ENCODE peak calls at places on chromosome 4, in nine cellular contexts. C is fibroblast of mammary gland, R is uterus, A is AG09309, O is AG10803, X is GM12878, F is HFF-Myc, Y is tibial nerve, B is SK-N-SH. Q is an unnamed sample.

GRCh38 chr4:16496501-16496900 is 270.2 kb upstream of the TAPT1 start:
- DNase-seq in B (no peak), X (no peak), R (no peak), F (peak; percentile 39), Y (no peak), O (peak; percentile 75), A (peak; percentile 55), C (peak; percentile 70), Q (peak; percentile 77)

GRCh38 chr4:24513718-24514117 is 70.6 kb downstream of the DHX15 start:
- DNase-seq in A (no peak), F (no peak), C (no peak), B (peak; percentile 14), R (no peak), X (no peak), Y (no peak), O (no peak), Q (no peak)

GRCh38 chr4:146428298-146428697 is 93.4 kb downstream of the SLC10A7 start:
- DNase-seq in B (no peak), R (no peak), A (no peak), X (no peak), Y (no peak), O (no peak), F (no peak), C (peak; percentile 17), Q (no peak)

GRCh38 chr4:41532880-41533279 is 5.1 kb upstream of the LIMCH1 start:
- DNase-seq in F (no peak), A (no peak), B (no peak), Y (no peak), X (no peak), C (peak; percentile 30), O (no peak), R (no peak), Q (no peak)

GRCh38 chr4:25441519-25442117 is 64.6 kb downstream of the ANAPC4 start:
- DNase-seq in A (no peak), X (no peak), Y (no peak), B (peak; percentile 52), F (no peak), O (peak; percentile 57), C (peak; percentile 58), R (no peak), Q (peak; percentile 55)

GRCh38 chr4:123416462-123416861 is 19.9 kb downstream of the SPRY1 start:
- DNase-seq in C (no peak), F (no peak), O (no peak), X (no peak), Y (no peak), A (no peak), B (no peak), R (no peak), Q (no peak)

GRCh38 chr4:140374130-140374477 is 658 bp downstream of the SCOC start:
- DNase-seq in Y (no peak), C (peak; percentile 12), A (no peak), B (no peak), R (no peak), F (no peak), O (peak; percentile 17), X (no peak), Q (no peak)

GRCh38 chr4:149972407-149972806 is 105.8 kb upstream of the DCLK2 start:
- DNase-seq in R (no peak), X (no peak), Y (no peak), B (no peak), O (peak; percentile 71), A (no peak), C (peak; percentile 22), F (peak; percentile 52), Q (no peak)

GRCh38 chr4:15100994-15101695 is 98.9 kb downstream of the CPEB2 start:
- DNase-seq in Y (no peak), C (peak; percentile 40), O (peak; percentile 28), A (no peak), B (no peak), F (no peak), R (no peak), X (no peak), Q (no peak)

GRCh38 chr4:41369680-41370079 is 113.0 kb downstream of the UCHL1 start:
- DNase-seq in F (no peak), Y (no peak), X (no peak), B (no peak), R (no peak), O (no peak), C (no peak), A (no peak), Q (peak; percentile 4)

GRCh38 chr4:35250771-35251170 is 993.5 kb downstream of the ARAP2 start:
- DNase-seq in F (no peak), A (no peak), C (peak; percentile 4), Y (no peak), O (no peak), X (no peak), R (no peak), B (no peak), Q (no peak)

GRCh38 chr4:77818077-77818666 is 996 bp downstream of the CNOT6L start:
- DNase-seq in F (peak; percentile 70), Y (peak; percentile 50), R (peak; percentile 62), A (peak; percentile 31), B (peak; percentile 76), C (peak; percentile 85), O (peak; percentile 79), X (no peak), Q (peak; percentile 86)

GRCh38 chr4:137531121-137531520 is 1.2 kb downstream of the PCDH18 start:
- DNase-seq in A (no peak), F (no peak), Y (no peak), X (no peak), B (peak; percentile 10), R (no peak), O (peak; percentile 68), C (peak; percentile 78), Q (peak; percentile 49)

GRCh38 chr4:163295138-163295537 is 37.3 kb downstream of the NPY1R start:
- DNase-seq in F (no peak), A (no peak), O (no peak), B (no peak), R (no peak), C (no peak), X (no peak), Y (no peak), Q (no peak)

GRCh38 chr4:113981591-113981990 is 2.1 kb upstream of the ARSJ start:
- DNase-seq in R (no peak), X (no peak), F (no peak), B (no peak), Y (no peak), O (no peak), A (no peak), C (no peak), Q (no peak)

GRCh38 chr4:2415213-2415612 is 3.2 kb downstream of the ZFYVE28 start:
- DNase-seq in X (no peak), F (no peak), A (no peak), R (no peak), B (no peak), O (no peak), Y (no peak), C (no peak), Q (no peak)

GRCh38 chr4:186414365-186414764 is 141.0 kb downstream of the MTNR1A start:
- DNase-seq in F (no peak), B (no peak), Y (no peak), X (no peak), A (no peak), R (no peak), O (no peak), C (no peak), Q (no peak)
- TF ChIP-seq CTCF in F (no peak), B (no peak), Y (no peak), X (no peak), A (no peak), R (no peak), O (no peak), C (no peak), Q (no peak)

GRCh38 chr4:94126669-94127068 is 81.0 kb upstream of the SMARCAD1 start:
- DNase-seq in X (no peak), R (no peak), O (no peak), F (no peak), B (peak; percentile 40), C (no peak), A (no peak), Y (no peak), Q (no peak)
- TF ChIP-seq CTCF in X (peak; percentile 15), R (no peak), O (peak; percentile 13), F (peak; percentile 6), B (peak; percentile 51), C (peak; percentile 14), A (no peak), Y (peak; percentile 12), Q (peak; percentile 33)

GRCh38 chr4:173314715-173315114 is 19.4 kb downstream of the HMGB2 start:
- DNase-seq in A (no peak), B (no peak), X (no peak), O (no peak), R (no peak), F (no peak), Y (no peak), C (no peak), Q (no peak)

GRCh38 chr4:173317003-173317402 is 17.2 kb downstream of the HMGB2 start:
- DNase-seq in F (no peak), Y (no peak), R (no peak), X (no peak), A (no peak), B (peak; percentile 17), O (no peak), C (no peak), Q (no peak)

GRCh38 chr4:173316060-173316459 is 18.1 kb downstream of the HMGB2 start:
- DNase-seq in Y (no peak), X (no peak), O (no peak), R (no peak), F (no peak), B (no peak), C (no peak), A (no peak), Q (no peak)

GRCh38 chr4:173319696-173320095 is 14.5 kb downstream of the HMGB2 start:
- DNase-seq in O (peak; percentile 29), X (no peak), C (peak; percentile 19), B (no peak), F (no peak), A (no peak), R (no peak), Y (no peak), Q (peak; percentile 22)

GRCh38 chr4:173318648-173319211 is 15.4 kb downstream of the HMGB2 start:
- DNase-seq in F (no peak), Y (no peak), O (peak; percentile 60), C (peak; percentile 70), R (no peak), B (peak; percentile 18), A (no peak), X (no peak), Q (peak; percentile 40)
- TF ChIP-seq CTCF in F (no peak), Y (peak; percentile 41), O (peak; percentile 43), C (peak; percentile 35), R (no peak), B (peak; percentile 50), A (peak; percentile 22), X (no peak), Q (peak; percentile 88)

DNA sequence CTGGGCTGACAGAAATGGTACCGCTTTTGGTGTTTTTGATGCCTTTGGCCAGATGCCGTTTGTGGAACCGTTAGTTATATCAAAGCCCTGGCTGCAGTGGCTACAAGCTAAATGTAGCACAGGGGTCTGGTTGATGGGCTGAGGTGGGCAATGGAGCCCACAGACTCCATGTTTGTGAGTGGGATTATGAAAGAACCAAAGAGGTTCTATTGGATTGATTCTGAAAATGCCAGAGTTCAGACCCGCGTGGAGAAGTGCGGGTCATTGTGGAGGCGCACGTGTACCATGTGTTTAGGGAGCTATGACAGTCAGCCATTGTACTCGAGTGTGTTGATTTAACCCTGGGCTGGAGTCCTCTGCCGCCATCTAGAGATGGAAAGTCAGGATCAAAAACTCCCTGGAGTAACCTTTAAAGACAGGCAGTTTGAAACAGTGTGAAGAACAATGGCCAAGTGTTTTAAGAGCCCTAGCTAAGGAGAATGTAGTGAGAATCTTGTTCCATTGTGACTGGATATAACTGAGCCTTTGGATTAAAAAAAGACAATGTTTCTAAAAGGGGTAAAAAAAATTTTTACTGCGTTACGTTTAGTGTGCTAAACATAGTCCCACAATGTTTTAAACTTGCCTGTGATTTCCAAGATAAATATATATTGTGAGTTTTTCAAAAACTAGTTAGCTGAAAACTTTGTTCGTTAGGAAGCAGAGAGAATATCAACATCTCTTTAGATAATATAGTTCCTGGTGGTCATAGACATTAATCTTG is 12.7 kb downstream of the ART3 start:
- DNase-seq in R (no peak), C (peak; percentile 73), O (peak; percentile 40), Y (no peak), X (no peak), A (no peak), B (peak; percentile 51), F (peak; percentile 42), Q (peak; percentile 65)
- TF ChIP-seq CTCF in R (peak; percentile 8), C (peak; percentile 80), O (peak; percentile 69), Y (peak; percentile 40), X (peak; percentile 27), A (peak; percentile 68), B (peak; percentile 56), F (peak; percentile 60), Q (peak; percentile 76)

Q was measured in HFFc6.